ENCODE peak calls at places on chromosomes 7 and 10, in ten cellular contexts. A, N, G, R, T, S, E, O, U and Z are unnamed samples.

GRCh38 chr10:35855155-35855947 is 213.3 kb upstream of the FZD8 start:
- DNase-seq in A (no peak), N (no peak), G (no peak), R (no peak), T (no peak), S (no peak), E (no peak), O (no peak), U (no peak), Z (no peak)

GRCh38 chr10:131996508-131997365 is 15.0 kb upstream of the BNIP3 start:
- DNase-seq in A (no peak), N (no peak), G (no peak), R (no peak), T (no peak), S (peak), E (no peak), O (no peak), U (no peak), Z (peak)

GRCh38 chr10:77099136-77099535 is 538.5 kb downstream of the KCNMA1 start:
- DNase-seq in A (no peak), N (no peak), G (no peak), R (no peak), T (no peak), S (no peak), E (no peak), O (no peak), U (no peak), Z (no peak)

GRCh38 chr10:113320980-113321379 is 231.9 kb upstream of the HABP2 start:
- DNase-seq in A (no peak), N (no peak), G (no peak), R (no peak), T (no peak), S (no peak), E (no peak), O (no peak), U (no peak), Z (no peak)

GRCh38 chr10:124744688-124745055 is 494 bp upstream of the FAM53B start:
- DNase-seq in A (no peak), N (no peak), G (no peak), R (no peak), T (no peak), S (no peak), E (no peak), O (peak), U (no peak), Z (no peak)

GRCh38 chr7:158684329-158684728 is 20.3 kb downstream of the NCAPG2 start:
- DNase-seq in A (no peak), N (no peak), G (no peak), R (no peak), T (no peak), S (no peak), E (no peak), O (peak), U (no peak), Z (no peak)

GRCh38 chr10:24826022-24826421 is 102.3 kb upstream of the ARHGAP21 start:
- DNase-seq in A (no peak), N (no peak), G (no peak), R (no peak), T (peak), S (no peak), E (no peak), O (peak), U (no peak), Z (no peak)

GRCh38 chr7:129684777-129685176 is 73.3 kb downstream of the NRF1 start:
- DNase-seq in A (no peak), N (no peak), G (no peak), R (peak), T (no peak), S (no peak), E (no peak), O (no peak), U (no peak), Z (no peak)

GRCh38 chr7:75642810-75643486 is 95.8 kb downstream of the HIP1 start:
- DNase-seq in A (no peak), N (peak), G (no peak), R (peak), T (peak), S (no peak), E (peak), O (peak), U (peak), Z (peak)

GRCh38 chr10:61898435-61898778 is 3.1 kb upstream of the ARID5B start:
- DNase-seq in A (no peak), N (no peak), G (no peak), R (no peak), T (no peak), S (no peak), E (no peak), O (no peak), U (no peak), Z (no peak)

GRCh38 chr7:87853237-87853864 is 22.8 kb downstream of the SLC25A40 start:
- DNase-seq in A (no peak), N (no peak), G (no peak), R (no peak), T (no peak), S (no peak), E (no peak), O (peak), U (no peak), Z (no peak)

GRCh38 chr7:143331179-143331825 is 15.4 kb downstream of the CLCN1 start:
- DNase-seq in A (no peak), N (no peak), G (no peak), R (no peak), T (no peak), S (no peak), E (peak), O (peak), U (no peak), Z (no peak)

GRCh38 chr10:72104472-72105097 is 16.2 kb upstream of the SPOCK2 start:
- DNase-seq in A (no peak), N (no peak), G (no peak), R (no peak), T (no peak), S (no peak), E (no peak), O (no peak), U (no peak), Z (no peak)
- H3K27ac ChIP-seq in A (peak), N (no peak), G (no peak), R (no peak), T (no peak), S (peak), E (peak), O (no peak), U (no peak), Z (peak)

GRCh38 chr7:134618756-134619530 is 27.7 kb upstream of the BPGM start:
- DNase-seq in A (no peak), N (no peak), G (no peak), R (no peak), T (no peak), S (no peak), E (no peak), O (peak), U (no peak), Z (no peak)
- H3K4me3 ChIP-seq in A (no peak), N (no peak), G (no peak), R (no peak), T (no peak), S (no peak), E (no peak), O (no peak), U (no peak), Z (no peak)

GRCh38 chr10:95728535-95728934 is 27.4 kb upstream of the ENTPD1 start:
- DNase-seq in A (no peak), N (no peak), G (no peak), R (no peak), T (no peak), S (no peak), E (no peak), O (peak), U (no peak), Z (no peak)

GRCh38 chr10:95729323-95730055 is 26.5 kb upstream of the ENTPD1 start:
- DNase-seq in A (no peak), N (no peak), G (no peak), R (no peak), T (peak), S (no peak), E (no peak), O (no peak), U (no peak), Z (no peak)

GRCh38 chr10:95730233-95730632 is 25.7 kb upstream of the ENTPD1 start:
- DNase-seq in A (no peak), N (no peak), G (no peak), R (no peak), T (no peak), S (no peak), E (no peak), O (no peak), U (no peak), Z (no peak)
- H3K27ac ChIP-seq in A (peak), N (no peak), G (no peak), R (no peak), T (no peak), S (peak), E (no peak), O (no peak), U (no peak), Z (no peak)

GRCh38 chr7:4631021-4631663 is 51.0 kb upstream of the FOXK1 start:
- DNase-seq in A (no peak), N (peak), G (no peak), R (no peak), T (no peak), S (no peak), E (no peak), O (no peak), U (no peak), Z (no peak)

GRCh38 chr7:4633012-4633411 is 49.1 kb upstream of the FOXK1 start:
- DNase-seq in A (no peak), N (no peak), G (no peak), R (no peak), T (no peak), S (no peak), E (peak), O (peak), U (no peak), Z (no peak)

GRCh38 chr7:4634166-4634565 is 47.9 kb upstream of the FOXK1 start:
- DNase-seq in A (no peak), N (no peak), G (no peak), R (no peak), T (no peak), S (no peak), E (no peak), O (no peak), U (no peak), Z (no peak)

GRCh38 chr7:4629287-4629905 is 52.7 kb upstream of the FOXK1 start:
- DNase-seq in A (no peak), N (peak), G (no peak), R (no peak), T (no peak), S (no peak), E (no peak), O (no peak), U (no peak), Z (no peak)

DNA sequence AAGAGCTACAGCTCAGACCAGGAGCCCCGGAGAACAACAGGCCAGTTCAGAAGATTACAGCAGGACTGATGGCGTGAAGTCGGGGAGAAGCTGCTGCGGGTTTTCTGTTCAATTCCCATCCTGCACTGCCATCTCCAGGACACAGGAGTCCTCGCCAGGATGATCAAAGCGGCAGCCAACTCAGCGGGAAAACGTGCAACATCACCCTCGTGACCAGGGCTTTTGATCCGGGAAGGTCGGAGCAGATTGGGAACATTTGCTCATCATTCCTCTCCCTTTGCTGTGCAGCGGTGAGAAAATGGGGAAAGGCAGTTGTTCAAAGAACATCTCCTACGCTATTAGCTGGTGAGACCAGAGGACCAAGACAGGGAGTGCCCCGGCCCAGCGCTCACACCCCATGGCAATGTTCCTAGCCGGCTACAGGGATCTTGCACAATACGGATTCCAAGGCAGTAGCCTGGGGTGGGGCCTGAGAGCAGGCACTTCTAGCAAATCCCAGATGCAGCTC is 50.4 kb upstream of the FOXK1 start:
- DNase-seq in A (peak), N (peak), G (peak), R (peak), T (peak), S (peak), E (peak), O (peak), U (no peak), Z (peak)
- H3K4me3 ChIP-seq in A (peak), N (no peak), G (no peak), R (peak), T (no peak), S (peak), E (peak), O (peak), U (no peak), Z (peak)

GRCh38 chr10:11538834-11539190 is 72.6 kb downstream of the USP6NL start:
- DNase-seq in A (no peak), N (no peak), G (no peak), R (no peak), T (no peak), S (no peak), E (no peak), O (no peak), U (no peak), Z (no peak)

GRCh38 chr10:11539191-11539868 is 72.1 kb downstream of the USP6NL start:
- DNase-seq in A (no peak), N (no peak), G (no peak), R (no peak), T (no peak), S (no peak), E (peak), O (peak), U (no peak), Z (no peak)

GRCh38 chr10:11535376-11535959 is 76.0 kb downstream of the USP6NL start:
- DNase-seq in A (no peak), N (no peak), G (no peak), R (peak), T (no peak), S (no peak), E (no peak), O (no peak), U (no peak), Z (no peak)

GRCh38 chr10:11533328-11533781 is 78.1 kb downstream of the USP6NL start:
- DNase-seq in A (no peak), N (no peak), G (no peak), R (peak), T (peak), S (no peak), E (no peak), O (peak), U (no peak), Z (no peak)

GRCh38 chr10:11536256-11536655 is 75.2 kb downstream of the USP6NL start:
- DNase-seq in A (no peak), N (no peak), G (no peak), R (no peak), T (no peak), S (no peak), E (no peak), O (no peak), U (no peak), Z (no peak)
- H3K27ac ChIP-seq in A (no peak), N (no peak), G (no peak), R (no peak), T (no peak), S (no peak), E (no peak), O (no peak), U (peak), Z (no peak)

DNA sequence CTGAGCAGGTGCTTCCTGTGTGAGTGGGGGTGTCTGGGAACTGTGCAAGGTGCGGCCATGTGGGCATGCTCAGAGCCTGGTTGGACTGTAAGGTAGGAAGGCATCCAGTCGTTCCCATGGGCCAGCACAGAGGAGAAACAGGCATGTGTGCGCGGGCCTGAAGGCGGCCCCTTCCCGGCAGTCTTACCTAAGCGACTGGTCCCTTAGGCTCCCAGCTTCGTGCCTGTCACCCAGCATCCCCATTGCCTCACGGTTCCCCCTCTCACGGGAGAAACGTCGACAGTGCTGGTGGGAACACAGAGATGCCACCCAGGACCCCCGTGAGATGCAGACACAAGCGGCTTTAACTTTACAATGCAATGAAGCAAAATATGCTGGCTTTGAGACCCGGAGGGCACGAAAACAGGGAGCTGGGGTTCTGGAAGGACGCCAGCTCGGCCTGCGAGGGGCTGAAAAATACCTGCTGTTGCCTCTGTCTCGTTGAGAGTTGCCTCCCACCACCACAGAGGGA is 128.2 kb downstream of the DNAJB6 start:
- DNase-seq in A (no peak), N (no peak), G (no peak), R (no peak), T (no peak), S (no peak), E (no peak), O (no peak), U (no peak), Z (no peak)
- H3K4me3 ChIP-seq in A (no peak), N (no peak), G (no peak), R (no peak), T (no peak), S (no peak), E (no peak), O (no peak), U (no peak), Z (no peak)

DNA sequence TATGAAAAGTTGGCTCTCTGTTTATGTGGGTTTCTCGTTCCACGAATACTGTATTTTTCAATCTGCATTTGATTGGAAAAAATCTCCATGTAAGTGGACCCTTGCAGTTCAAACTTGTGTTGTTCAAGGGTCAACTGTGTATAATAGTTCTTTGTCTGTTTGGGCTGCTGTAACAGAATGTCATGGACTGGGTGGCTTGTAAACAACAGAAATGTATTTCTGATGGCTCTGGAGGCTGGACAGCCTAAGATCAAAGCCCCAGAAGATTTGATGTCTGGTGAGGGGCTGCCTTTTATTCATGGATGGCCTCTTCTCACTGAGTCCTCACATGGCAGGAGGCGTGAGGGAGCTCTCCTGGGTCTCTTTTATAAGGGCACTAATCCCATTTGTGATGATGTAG is 36.2 kb downstream of the INPP5F start:
- DNase-seq in A (no peak), N (no peak), G (no peak), R (no peak), T (no peak), S (no peak), E (no peak), O (no peak), U (no peak), Z (no peak)
- H3K27ac ChIP-seq in A (peak), N (peak), G (no peak), R (no peak), T (no peak), S (no peak), E (no peak), O (peak), U (no peak), Z (no peak)